ENCODE peak calls at places on chromosomes 3 and 15, in seven cellular contexts. G is cardiac fibroblast, J is activated T-cell treated with anti-CD3 and anti-CD28 coated beads for 48 hours, Q is lower leg skin, H is neural crest cell, Y is T-cell, I is fibroblast of pulmonary artery. F is an unnamed sample.

GRCh38 chr3:58237940-58238681 is 519 bp downstream of the ABHD6 start:
- DNase-seq in G (peak; percentile 49), J (peak; percentile 15), Q (peak; percentile 47), H (peak; percentile 26), Y (peak; percentile 55), I (peak; percentile 23), F (no peak)

GRCh38 chr3:143565943-143566342 is 282.3 kb downstream of the SLC9A9 start:
- DNase-seq in G (peak; percentile 47), J (no peak), Q (no peak), H (no peak), Y (no peak), I (peak; percentile 29), F (no peak)

GRCh38 chr3:53845103-53845880 is 927 bp downstream of the CHDH start:
- DNase-seq in G (peak; percentile 21), J (no peak), Q (no peak), H (no peak), Y (no peak), I (peak; percentile 17), F (peak; percentile 17)

GRCh38 chr3:124850633-124851032 is 36.5 kb downstream of the ITGB5 start:
- DNase-seq in G (peak; percentile 75), J (no peak), Q (no peak), H (no peak), Y (no peak), I (peak; percentile 57), F (no peak)

GRCh38 chr15:39362832-39363561 is 217.9 kb upstream of the THBS1 start:
- DNase-seq in G (peak; percentile 87), J (no peak), Q (no peak), H (no peak), Y (no peak), I (peak; percentile 91), F (no peak)

GRCh38 chr3:9947025-9947995 is 4.9 kb downstream of the PRRT3 start:
- DNase-seq in G (peak; percentile 74), J (no peak), Q (no peak), H (peak; percentile 55), Y (no peak), I (peak; percentile 71), F (no peak)

GRCh38 chr15:25065876-25066275 is 111.1 kb downstream of the SNRPN start:
- DNase-seq in G (no peak), J (no peak), Q (no peak), H (no peak), Y (no peak), I (no peak), F (no peak)

GRCh38 chr15:93861956-93862741 is 369.2 kb upstream of the MCTP2 start:
- DNase-seq in G (no peak), J (no peak), Q (no peak), H (no peak), Y (no peak), I (no peak), F (no peak)

GRCh38 chr15:72057548-72058091 is 60.3 kb downstream of the MYO9A start:
- DNase-seq in G (no peak), J (no peak), Q (no peak), H (no peak), Y (no peak), I (peak; percentile 17), F (no peak)